ENCODE peak calls at places on chromosomes 6 and 20, in ten cellular contexts. U, H, V, Z, N, F, Y, P, B and L are unnamed samples.

GRCh38 chr20:58287638-58288037 is 21.9 kb upstream of the RAB22A start:
- DNase-seq in U (no peak), H (peak; percentile 24), V (no peak), Z (no peak), N (no peak), F (no peak), Y (no peak), P (no peak), B (no peak), L (no peak)

GRCh38 chr6:132464538-132465256 is 48.2 kb downstream of the STX7 start:
- DNase-seq in U (no peak), H (no peak), V (no peak), Z (no peak), N (no peak), F (peak; percentile 37), Y (no peak), P (no peak), B (no peak), L (no peak)

GRCh38 chr20:33838035-33838864 is 27.1 kb downstream of the CHMP4B start:
- DNase-seq in U (no peak), H (no peak), V (no peak), Z (peak; percentile 55), N (no peak), F (no peak), Y (peak; percentile 32), P (no peak), B (no peak), L (no peak)

GRCh38 chr6:41294463-41294862 is 8.0 kb upstream of the TREM1 start:
- DNase-seq in U (no peak), H (no peak), V (peak; percentile 41), Z (no peak), N (no peak), F (no peak), Y (no peak), P (no peak), B (no peak), L (no peak)

GRCh38 chr6:40999498-41000070 is 39.4 kb downstream of the UNC5CL start:
- DNase-seq in U (peak; percentile 71), H (peak; percentile 79), V (peak; percentile 59), Z (no peak), N (no peak), F (peak; percentile 35), Y (peak; percentile 49), P (peak; percentile 68), B (peak; percentile 65), L (peak; percentile 32)

GRCh38 chr20:62143976-62144825 is 632 bp downstream of the SS18L1 start:
- DNase-seq in U (peak; percentile 80), H (peak; percentile 74), V (no peak), Z (peak; percentile 72), N (no peak), F (peak; percentile 63), Y (peak; percentile 70), P (peak; percentile 64), B (peak; percentile 72), L (peak; percentile 46)

GRCh38 chr20:28562510-28562898 is 2695.0 kb upstream of the DEFB115 start:
- DNase-seq in U (no peak), H (peak; percentile 73), V (no peak), Z (no peak), N (no peak), F (peak; percentile 52), Y (no peak), P (no peak), B (no peak), L (no peak)

GRCh38 chr6:142842423-142843261 is 102.3 kb downstream of the HIVEP2 start:
- DNase-seq in U (no peak), H (peak; percentile 38), V (no peak), Z (no peak), N (no peak), F (peak; percentile 90), Y (no peak), P (no peak), B (no peak), L (no peak)

GRCh38 chr6:133184798-133185380 is 56.3 kb upstream of the EYA4 start:
- DNase-seq in U (no peak), H (peak; percentile 57), V (no peak), Z (no peak), N (no peak), F (peak; percentile 57), Y (no peak), P (no peak), B (no peak), L (no peak)

GRCh38 chr6:11493979-11494378 is 43.6 kb upstream of the TMEM170B start:
- DNase-seq in U (no peak), H (no peak), V (no peak), Z (no peak), N (no peak), F (no peak), Y (no peak), P (no peak), B (no peak), L (no peak)

GRCh38 chr6:141664744-141665143 is 468.0 kb upstream of the GJE1 start:
- DNase-seq in U (no peak), H (no peak), V (no peak), Z (no peak), N (no peak), F (no peak), Y (no peak), P (no peak), B (no peak), L (no peak)

GRCh38 chr6:43491750-43492661 is 14.6 kb downstream of the TJAP1 start:
- DNase-seq in U (no peak), H (peak; percentile 77), V (no peak), Z (peak; percentile 86), N (peak; percentile 67), F (no peak), Y (peak; percentile 91), P (peak; percentile 85), B (peak; percentile 77), L (no peak)

DNA sequence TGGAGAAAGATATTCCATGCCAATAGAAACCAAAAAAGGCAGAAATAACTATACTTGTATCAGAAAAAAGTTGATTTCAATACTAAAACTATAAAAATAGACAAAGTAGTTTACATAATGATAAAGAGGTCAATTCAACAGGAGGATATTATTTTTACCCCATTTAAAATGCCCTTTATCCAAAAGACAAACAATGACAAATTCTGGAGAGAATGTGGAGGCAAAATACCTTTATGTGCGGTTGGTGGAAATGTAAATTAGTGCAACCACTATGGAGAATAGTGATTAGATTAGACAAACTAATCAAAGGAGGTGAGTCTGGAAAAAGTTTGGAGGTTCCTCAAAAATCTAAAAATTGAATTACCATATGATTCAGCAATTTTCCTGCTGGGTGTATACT is 1262.3 kb downstream of the GRIK2 start:
- DNase-seq in U (no peak), H (no peak), V (no peak), Z (no peak), N (no peak), F (peak; percentile 51), Y (no peak), P (no peak), B (no peak), L (no peak)
- TF ChIP-seq CTCF in U (no peak), H (no peak), V (no peak), Z (no peak), N (no peak), F (no peak), Y (no peak), P (no peak), B (no peak), L (no peak)

GRCh38 chr6:54920628-54921027 is 74.1 kb downstream of the FAM83B start:
- DNase-seq in U (no peak), H (peak; percentile 30), V (no peak), Z (no peak), N (no peak), F (no peak), Y (no peak), P (no peak), B (no peak), L (no peak)

GRCh38 chr6:54913211-54913610 is 66.6 kb downstream of the FAM83B start:
- DNase-seq in U (no peak), H (no peak), V (no peak), Z (no peak), N (no peak), F (no peak), Y (no peak), P (no peak), B (no peak), L (no peak)

GRCh38 chr6:54921891-54922290 is 75.3 kb downstream of the FAM83B start:
- DNase-seq in U (no peak), H (no peak), V (no peak), Z (no peak), N (no peak), F (no peak), Y (no peak), P (no peak), B (no peak), L (no peak)

DNA sequence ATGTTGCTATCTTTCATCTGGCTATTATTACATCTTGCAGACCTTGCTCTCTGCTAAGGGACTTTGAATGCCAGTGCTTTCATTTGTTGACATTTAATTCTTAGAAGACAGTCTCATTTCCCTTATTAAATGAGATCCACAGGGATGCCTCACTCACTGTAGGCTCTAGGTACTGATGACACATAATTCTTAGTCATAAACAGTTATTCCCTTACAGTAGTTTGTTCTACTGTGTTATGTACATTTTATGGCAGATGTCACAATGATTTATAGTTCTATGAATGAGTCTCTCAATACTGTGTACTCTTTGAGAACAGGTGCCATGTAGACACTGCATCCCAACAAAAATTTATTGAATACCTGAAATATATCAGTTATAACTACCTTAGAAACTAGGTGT is 70.3 kb downstream of the FAM83B start:
- DNase-seq in U (no peak), H (no peak), V (no peak), Z (no peak), N (no peak), F (peak; percentile 98), Y (no peak), P (no peak), B (no peak), L (no peak)
- H3K27ac ChIP-seq in U (no peak overlapping the region), H (no peak overlapping the region), V (no peak overlapping the region), Z (no peak overlapping the region), N (no peak overlapping the region), F (peak overlapping the region; percentile 50), Y (no peak overlapping the region), P (no peak overlapping the region), B (no peak overlapping the region), L (no peak overlapping the region)

GRCh38 chr20:36786663-36787062 is 13.1 kb upstream of the DSN1 start:
- DNase-seq in U (no peak), H (no peak), V (no peak), Z (no peak), N (no peak), F (no peak), Y (no peak), P (no peak), B (no peak), L (no peak)
- H3K36me3 ChIP-seq in U (no peaks in the 10 kb centered on the region), H (peaks cover 5% of the 10 kb centered on the region), V (no peaks in the 10 kb centered on the region), Z (no peaks in the 10 kb centered on the region), N (peaks cover 28% of the 10 kb centered on the region), F (peaks cover 17% of the 10 kb centered on the region), Y (peaks cover 54% of the 10 kb centered on the region), P (no peaks in the 10 kb centered on the region), B (peaks cover 26% of the 10 kb centered on the region), L (peaks cover 47% of the 10 kb centered on the region)

DNA sequence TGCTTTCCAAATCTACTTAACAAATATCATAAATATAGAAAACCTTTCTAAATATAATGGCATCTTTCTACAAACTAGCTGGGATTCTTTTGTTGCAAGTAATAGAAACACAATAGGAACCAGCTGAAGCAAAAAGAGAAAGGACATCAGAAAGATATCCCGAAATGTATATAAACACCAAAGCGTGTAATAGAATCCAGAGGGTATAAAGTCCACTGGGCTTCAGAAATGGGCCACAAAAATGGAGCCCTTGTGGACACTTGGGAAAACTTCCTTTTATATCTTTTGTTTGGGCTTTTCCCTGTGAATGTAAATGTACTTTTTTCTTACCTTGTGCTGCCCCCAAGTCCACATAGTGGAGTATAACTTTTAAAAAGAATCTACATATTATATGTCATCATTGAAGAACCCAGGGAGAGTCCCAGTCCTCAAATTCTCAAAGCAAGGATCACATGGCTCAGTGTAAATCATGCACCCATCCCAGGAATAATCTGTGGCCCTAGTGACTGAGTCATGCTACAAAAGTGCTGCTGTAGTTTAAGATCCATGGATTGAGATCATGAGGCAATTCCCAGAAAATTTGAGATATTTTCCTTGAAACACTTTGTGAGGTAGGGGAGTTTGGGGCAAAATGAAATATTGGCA is 457.0 kb downstream of the EPM2A start:
- DNase-seq in U (no peak), H (peak; percentile 8), V (no peak), Z (no peak), N (no peak), F (no peak), Y (no peak), P (no peak), B (no peak), L (no peak)
- TF ChIP-seq CTCF in U (no peak), H (no peak), V (no peak), Z (no peak), N (no peak), F (no peak), Y (no peak), P (no peak), B (no peak), L (no peak)